ENCODE peak calls at places on chromosome 6, in eight cellular contexts. I, H, F, Z, W, L, A and X are unnamed samples.

GRCh38 chr6:112933947-112934346 is 586.8 kb downstream of the RFPL4B start:
- DNase-seq in I (no peak), H (no peak), F (no peak), Z (no peak), W (no peak), L (peak; percentile 54), A (no peak), X (no peak)

GRCh38 chr6:127790571-127790970 is 110.3 kb downstream of the THEMIS start:
- DNase-seq in I (no peak), H (no peak), F (no peak), Z (no peak), W (no peak), L (no peak), A (no peak), X (no peak)

GRCh38 chr6:77620290-77620882 is 32.5 kb upstream of the MEI4 start:
- DNase-seq in I (no peak), H (no peak), F (no peak), Z (no peak), W (peak; percentile 18), L (no peak), A (peak; percentile 45), X (peak; percentile 43)

GRCh38 chr6:4994741-4995140 is 9.1 kb downstream of the RPP40 start:
- DNase-seq in I (no peak), H (no peak), F (no peak), Z (no peak), W (no peak), L (no peak), A (no peak), X (no peak)

GRCh38 chr6:82144852-82145332 is 102.7 kb downstream of the IBTK start:
- DNase-seq in I (no peak), H (peak; percentile 81), F (peak; percentile 79), Z (peak; percentile 32), W (peak; percentile 52), L (peak; percentile 91), A (peak; percentile 22), X (peak; percentile 48)

GRCh38 chr6:46903175-46903574 is 18.6 kb downstream of the ADGRF5 start:
- DNase-seq in I (no peak), H (peak; percentile 29), F (no peak), Z (no peak), W (no peak), L (no peak), A (no peak), X (peak; percentile 30)

GRCh38 chr6:150091466-150091865 is 22.5 kb upstream of the ULBP3 start:
- DNase-seq in I (no peak), H (no peak), F (no peak), Z (no peak), W (no peak), L (peak; percentile 38), A (no peak), X (no peak)

GRCh38 chr6:14454467-14454763 is 336.8 kb downstream of the CD83 start:
- DNase-seq in I (peak; percentile 71), H (no peak), F (no peak), Z (no peak), W (peak; percentile 80), L (no peak), A (no peak), X (no peak)

GRCh38 chr6:3383525-3383924 is 73.3 kb downstream of the SLC22A23 start:
- DNase-seq in I (no peak), H (peak; percentile 39), F (peak; percentile 44), Z (no peak), W (peak; percentile 92), L (peak; percentile 68), A (no peak), X (no peak)

GRCh38 chr6:56693246-56693607 is 50.5 kb upstream of the DST start:
- DNase-seq in I (no peak), H (peak; percentile 86), F (peak; percentile 91), Z (peak; percentile 90), W (peak; percentile 79), L (peak; percentile 94), A (peak; percentile 72), X (peak; percentile 84)

GRCh38 chr6:27016689-27017088 is 230.8 kb upstream of the PRSS16 start:
- DNase-seq in I (no peak), H (no peak), F (no peak), Z (no peak), W (no peak), L (no peak), A (no peak), X (no peak)

GRCh38 chr6:138454976-138455706 is 44.2 kb downstream of the NHSL1 start:
- DNase-seq in I (peak; percentile 12), H (no peak), F (no peak), Z (no peak), W (peak; percentile 71), L (peak; percentile 29), A (no peak), X (no peak)

GRCh38 chr6:113654396-113654795 is 202.7 kb upstream of the MARCKS start:
- DNase-seq in I (no peak), H (peak; percentile 84), F (peak; percentile 65), Z (peak; percentile 70), W (no peak), L (peak; percentile 83), A (peak; percentile 19), X (no peak)

GRCh38 chr6:11497881-11498280 is 39.7 kb upstream of the TMEM170B start:
- DNase-seq in I (no peak), H (no peak), F (no peak), Z (no peak), W (peak; percentile 56), L (no peak), A (peak; percentile 37), X (no peak)

GRCh38 chr6:144690659-144691058 is 405.5 kb downstream of the UTRN start:
- DNase-seq in I (no peak), H (no peak), F (no peak), Z (no peak), W (no peak), L (no peak), A (no peak), X (no peak)

GRCh38 chr6:29797120-29797519 is 30.5 kb upstream of the HLA-G start:
- DNase-seq in I (no peak), H (no peak), F (peak; percentile 33), Z (no peak), W (peak; percentile 53), L (peak; percentile 2), A (no peak), X (no peak)

GRCh38 chr6:161417712-161418457 is 144.0 kb upstream of the AGPAT4 start:
- DNase-seq in I (no peak), H (no peak), F (peak; percentile 97), Z (peak; percentile 61), W (no peak), L (peak; percentile 98), A (peak; percentile 69), X (peak; percentile 100)

GRCh38 chr6:13428528-13429405 is 58.6 kb downstream of the GFOD1 start:
- DNase-seq in I (no peak), H (no peak), F (no peak), Z (no peak), W (no peak), L (no peak), A (no peak), X (no peak)
- H3K27ac ChIP-seq in I (no peak overlapping the region), H (no peak overlapping the region), F (peak overlapping the region; percentile 88), Z (no peak overlapping the region), W (peak overlapping the region; percentile 28), L (no peak overlapping the region), A (no peak overlapping the region), X (no peak overlapping the region)

GRCh38 chr6:108876929-108877775 is 28.9 kb downstream of the ARMC2 start:
- DNase-seq in I (no peak), H (peak; percentile 94), F (peak; percentile 94), Z (peak; percentile 84), W (no peak), L (peak; percentile 51), A (peak; percentile 60), X (no peak)
- H3K4me3 ChIP-seq in I (no peak overlapping the region), H (peak overlapping the region; percentile 8), F (no peak overlapping the region), Z (no peak overlapping the region), W (no peak overlapping the region), L (no peak overlapping the region), A (no peak overlapping the region), X (no peak overlapping the region)

GRCh38 chr6:111566222-111566717 is 39.4 kb downstream of the TRAF3IP2 start:
- DNase-seq in I (peak; percentile 46), H (no peak), F (no peak), Z (no peak), W (no peak), L (no peak), A (no peak), X (no peak)
- H3K27ac ChIP-seq in I (peak overlapping the region; percentile 95), H (no peak overlapping the region), F (peak overlapping the region; percentile 70), Z (no peak overlapping the region), W (no peak overlapping the region), L (peak overlapping the region; percentile 88), A (peak overlapping the region; percentile 9), X (peak overlapping the region; percentile 89)

GRCh38 chr6:130593948-130594347 is 228.1 kb downstream of the TMEM200A start:
- DNase-seq in I (no peak), H (no peak), F (no peak), Z (no peak), W (no peak), L (no peak), A (no peak), X (no peak)

GRCh38 chr6:130583268-130583667 is 217.5 kb downstream of the TMEM200A start:
- DNase-seq in I (no peak), H (no peak), F (no peak), Z (no peak), W (no peak), L (no peak), A (no peak), X (no peak)

GRCh38 chr6:130593200-130593599 is 227.4 kb downstream of the TMEM200A start:
- DNase-seq in I (no peak), H (no peak), F (no peak), Z (no peak), W (no peak), L (no peak), A (no peak), X (no peak)

GRCh38 chr6:130585587-130585986 is 219.8 kb downstream of the TMEM200A start:
- DNase-seq in I (no peak), H (no peak), F (no peak), Z (no peak), W (no peak), L (peak; percentile 8), A (no peak), X (no peak)

DNA sequence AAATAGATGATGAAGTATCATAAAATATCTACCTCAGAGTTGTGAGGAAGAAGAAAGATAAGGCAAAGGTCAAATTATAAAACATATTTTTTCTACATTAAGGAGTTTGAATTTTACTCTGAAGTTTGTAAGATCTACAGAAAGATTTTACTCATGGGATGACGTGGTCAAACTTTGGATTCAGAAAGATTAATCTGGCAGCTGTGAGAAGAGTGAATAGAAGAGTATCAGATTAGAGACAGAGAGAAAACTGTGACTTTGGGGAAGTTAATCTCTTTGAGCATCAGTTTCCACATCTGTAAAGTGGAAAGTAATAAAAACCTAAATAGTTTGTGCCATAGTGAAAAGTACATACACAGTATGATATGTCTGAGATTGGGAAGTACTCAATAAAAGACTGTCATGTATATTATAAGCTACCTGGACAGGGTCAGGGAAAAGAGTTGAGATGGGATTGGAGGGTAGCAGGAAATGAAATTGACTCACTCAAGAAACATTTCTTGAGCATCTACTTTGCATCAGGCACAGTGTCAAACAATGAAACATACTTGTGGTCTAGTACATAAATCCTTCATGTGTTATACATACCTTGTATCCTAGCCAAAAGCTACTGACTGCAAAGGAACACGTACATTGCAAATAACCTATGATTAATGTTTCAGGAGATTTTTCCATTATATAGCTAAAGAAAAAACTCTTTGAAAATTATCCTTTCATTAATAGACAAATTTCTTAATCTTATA is 222.1 kb downstream of the TMEM200A start:
- DNase-seq in I (no peak), H (no peak), F (peak; percentile 67), Z (no peak), W (no peak), L (peak; percentile 94), A (no peak), X (no peak)
- H3K4me3 ChIP-seq in I (no peak overlapping the region), H (no peak overlapping the region), F (no peak overlapping the region), Z (no peak overlapping the region), W (no peak overlapping the region), L (no peak overlapping the region), A (no peak overlapping the region), X (no peak overlapping the region)

GRCh38 chr6:16725145-16725864 is 36.0 kb downstream of the ATXN1 start:
- DNase-seq in I (no peak), H (no peak), F (peak; percentile 82), Z (no peak), W (no peak), L (peak; percentile 81), A (no peak), X (no peak)
- H3K27ac ChIP-seq in I (no peak overlapping the region), H (no peak overlapping the region), F (no peak overlapping the region), Z (peak overlapping the region; percentile 61), W (peak overlapping the region; percentile 20), L (peak overlapping the region; percentile 44), A (peak overlapping the region; percentile 74), X (no peak overlapping the region)